ENCODE peak calls at places on chromosomes 13 and 19, in four cellular contexts. T, O, U and K are unnamed samples.

GRCh38 chr13:37869756-37870488 is at the start of gene TRPC4:
- DNase-seq in U (peak), T (peak), O (peak), K (peak)

GRCh38 chr13:109786457-109787134 is at the start of gene IRS2:
- DNase-seq in O (peak), T (peak), U (peak), K (peak)

GRCh38 chr13:106151056-106151699 is 384.3 kb downstream of the EFNB2 start:
- DNase-seq in U (peak), T (peak), O (no peak), K (peak)

GRCh38 chr13:94177041-94177440 is 302.4 kb downstream of the DCT start:
- DNase-seq in T (no peak), U (no peak), O (no peak), K (no peak)

GRCh38 chr13:67416047-67416925 is 186.2 kb upstream of the PCDH9 start:
- DNase-seq in T (peak), O (no peak), U (no peak), K (peak)

GRCh38 chr19:43504426-43505185 is at the start of gene PHLDB3:
- DNase-seq in O (peak), U (no peak), T (no peak), K (peak)

GRCh38 chr19:6773323-6773931 is 919 bp downstream of the VAV1 start:
- DNase-seq in T (no peak), U (no peak), O (no peak), K (peak)

GRCh38 chr19:29562299-29563297 is 36.8 kb downstream of the VSTM2B start:
- DNase-seq in U (no peak), O (peak), T (no peak), K (no peak)

GRCh38 chr13:41751277-41751676 is 209.6 kb downstream of the VWA8 start:
- DNase-seq in U (no peak), T (no peak), O (no peak), K (no peak)

GRCh38 chr13:71395053-71395452 is 472.0 kb downstream of the DACH1 start:
- DNase-seq in O (no peak), U (no peak), T (no peak), K (no peak)

GRCh38 chr13:40189426-40189825 is 477.0 kb downstream of the FOXO1 start:
- DNase-seq in O (no peak), T (no peak), U (no peak), K (no peak)

GRCh38 chr19:41367848-41368301 is 3.9 kb upstream of the B9D2 start:
- DNase-seq in U (no peak), O (no peak), T (no peak), K (no peak)

GRCh38 chr13:44649118-44649455 is 73.0 kb upstream of the TSC22D1 start:
- DNase-seq in T (no peak), O (no peak), U (no peak), K (peak)

GRCh38 chr13:35157143-35157755 is 215.2 kb downstream of the NBEA start:
- DNase-seq in U (no peak), T (peak), O (no peak), K (peak)

GRCh38 chr13:52849727-52850395 is 1.4 kb upstream of the PCDH8 start:
- DNase-seq in T (no peak), O (no peak), U (no peak), K (peak)

GRCh38 chr19:10270616-10271394 is at the start of gene ICAM1:
- DNase-seq in U (no peak), O (peak), T (no peak), K (peak)

GRCh38 chr19:16544468-16545231 is 2.4 kb upstream of the CHERP start:
- DNase-seq in T (no peak), O (no peak), U (no peak), K (no peak)

GRCh38 chr13:48234652-48235099 is 1.7 kb downstream of the ITM2B start:
- DNase-seq in O (no peak), U (no peak), T (no peak), K (no peak)

GRCh38 chr13:75635621-75636338 is at the start of gene LMO7:
- DNase-seq in O (peak), T (peak), U (no peak), K (peak)

GRCh38 chr13:69904784-69905183 is 202.8 kb upstream of the ATXN8OS start:
- DNase-seq in T (no peak), U (no peak), O (no peak), K (no peak)

GRCh38 chr13:78022164-78022877 is 103.7 kb upstream of the EDNRB start:
- DNase-seq in U (no peak), O (no peak), T (no peak), K (no peak)

GRCh38 chr13:20362642-20363041 is 130.5 kb upstream of the GJB6 start:
- DNase-seq in U (no peak), O (no peak), T (no peak), K (no peak)

GRCh38 chr19:16185925-16186234 is 670 bp downstream of the FAM32A start:
- DNase-seq in T (no peak), U (no peak), O (no peak), K (no peak)

GRCh38 chr13:31063734-31064133 is 98.0 kb downstream of the HSPH1 start:
- DNase-seq in O (no peak), T (no peak), U (no peak), K (no peak)

GRCh38 chr19:5478241-5478924 is 23.2 kb downstream of the ZNRF4 start:
- DNase-seq in O (no peak), T (no peak), U (no peak), K (peak)

GRCh38 chr13:114017966-114018365 is 44.1 kb upstream of the C13orf46 start:
- DNase-seq in U (no peak), T (no peak), O (no peak), K (no peak)

GRCh38 chr19:58007285-58007684 is 4.7 kb upstream of the ZNF606 start:
- DNase-seq in O (no peak), T (no peak), U (no peak), K (no peak)

GRCh38 chr19:50331187-50332013 is 2.2 kb upstream of the KCNC3 start:
- DNase-seq in O (no peak), T (no peak), U (no peak), K (peak)

DNA sequence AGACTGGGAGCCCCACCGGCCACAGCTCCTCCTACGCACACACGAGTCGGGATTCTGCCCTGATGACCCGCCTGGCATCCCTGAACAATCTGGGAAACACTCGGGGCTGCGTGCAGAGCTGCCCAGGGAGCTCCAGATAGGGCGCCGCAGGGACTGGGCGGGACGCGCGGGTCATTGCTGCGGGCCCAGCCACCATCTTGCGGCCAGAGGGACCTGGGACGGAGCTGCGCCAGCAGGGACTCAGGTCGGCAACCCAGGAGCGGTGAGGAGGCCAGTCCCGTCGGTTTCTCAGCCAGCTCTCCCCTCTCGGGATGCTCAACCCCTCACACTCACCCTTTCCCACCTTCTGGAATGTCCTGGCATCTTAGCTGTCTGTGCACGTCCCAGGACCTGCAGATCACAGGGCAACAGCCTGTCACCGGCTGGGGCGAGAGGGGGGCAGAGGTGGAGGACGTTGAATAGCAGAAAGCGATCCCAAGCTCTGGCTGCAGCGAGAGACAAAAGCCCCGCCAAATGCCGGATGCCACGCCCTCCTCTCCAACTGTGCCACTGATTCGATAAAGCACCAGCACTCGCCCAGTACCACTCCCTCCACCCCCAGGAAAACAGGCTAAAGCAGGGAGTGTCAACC is 20.4 kb upstream of the ZNF91 start:
- DNase-seq in U (no peak), T (peak), O (no peak), K (peak)
- H3K4me3 ChIP-seq in U (peak), T (peak), O (peak), K (peak)

DNA sequence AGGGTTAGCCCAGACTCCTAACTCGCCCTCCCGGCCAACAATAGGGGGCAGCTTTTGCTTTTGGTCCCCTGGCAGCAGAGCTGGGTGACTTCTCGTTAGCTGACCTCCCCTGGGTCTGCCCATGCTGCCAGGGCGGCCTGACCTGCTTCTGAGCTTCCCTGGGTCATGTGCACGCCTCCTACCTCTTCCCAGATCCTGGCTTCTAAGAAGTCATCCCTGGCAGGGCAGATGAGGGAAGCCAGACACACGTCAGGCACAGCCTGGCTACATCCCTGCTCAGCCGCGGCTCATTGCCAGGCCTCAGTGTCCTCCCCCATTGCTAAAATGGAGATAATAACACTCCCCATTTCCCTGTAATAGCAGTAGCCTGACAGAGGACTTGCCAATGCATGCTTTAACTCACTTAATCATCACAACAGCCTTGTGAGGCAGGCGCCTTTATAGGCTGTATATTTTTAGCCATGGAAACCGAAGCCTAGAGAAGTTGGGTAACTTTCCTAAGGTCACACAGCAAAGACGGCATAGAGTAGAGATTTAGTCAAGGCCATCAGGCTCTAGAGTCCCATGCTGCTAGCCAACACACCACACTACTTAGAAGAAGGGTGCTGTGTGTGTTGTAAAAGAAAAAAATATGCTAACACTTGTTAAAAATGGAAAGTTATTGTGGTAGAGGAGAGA is 2.1 kb downstream of the KCNK6 start:
- DNase-seq in U (no peak), T (no peak), O (peak), K (no peak)
- H3K4me3 ChIP-seq in U (peak), T (no peak), O (peak), K (no peak)

DNA sequence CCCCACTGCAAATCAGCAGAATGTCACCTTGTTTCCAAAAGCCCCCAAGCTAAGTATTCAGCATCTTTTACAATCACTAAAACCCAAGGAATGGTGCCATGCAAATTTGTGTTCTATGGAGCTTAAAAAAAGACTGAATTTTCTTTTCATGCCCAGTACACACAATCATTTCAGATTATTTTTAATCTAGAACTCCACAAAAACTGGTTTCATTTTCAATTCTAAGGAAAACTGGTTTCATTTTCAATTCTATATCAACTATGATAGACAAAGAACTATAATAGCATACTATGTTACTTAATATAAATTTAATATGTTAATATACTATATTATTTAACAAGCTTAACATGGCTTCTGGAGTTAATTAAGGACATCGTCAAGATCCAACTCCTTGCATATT is 88.4 kb upstream of the DOCK9 start:
- DNase-seq in O (no peak), T (no peak), U (no peak), K (no peak)
- H3K4me3 ChIP-seq in O (no peak), T (no peak), U (no peak), K (no peak)

GRCh38 chr19:35144259-35144599 is 1.2 kb downstream of the FXYD7 start:
- DNase-seq in T (no peak), O (no peak), U (no peak), K (no peak)

GRCh38 chr19:35143818-35144217 is 763 bp downstream of the FXYD7 start:
- DNase-seq in U (no peak), T (no peak), O (no peak), K (peak)

GRCh38 chr19:35141627-35142401 is 1.2 kb upstream of the FXYD7 start:
- DNase-seq in U (no peak), T (no peak), O (no peak), K (no peak)

GRCh38 chr19:35142531-35143230 is 374 bp upstream of the FXYD7 start:
- DNase-seq in O (no peak), T (no peak), U (no peak), K (peak)

DNA sequence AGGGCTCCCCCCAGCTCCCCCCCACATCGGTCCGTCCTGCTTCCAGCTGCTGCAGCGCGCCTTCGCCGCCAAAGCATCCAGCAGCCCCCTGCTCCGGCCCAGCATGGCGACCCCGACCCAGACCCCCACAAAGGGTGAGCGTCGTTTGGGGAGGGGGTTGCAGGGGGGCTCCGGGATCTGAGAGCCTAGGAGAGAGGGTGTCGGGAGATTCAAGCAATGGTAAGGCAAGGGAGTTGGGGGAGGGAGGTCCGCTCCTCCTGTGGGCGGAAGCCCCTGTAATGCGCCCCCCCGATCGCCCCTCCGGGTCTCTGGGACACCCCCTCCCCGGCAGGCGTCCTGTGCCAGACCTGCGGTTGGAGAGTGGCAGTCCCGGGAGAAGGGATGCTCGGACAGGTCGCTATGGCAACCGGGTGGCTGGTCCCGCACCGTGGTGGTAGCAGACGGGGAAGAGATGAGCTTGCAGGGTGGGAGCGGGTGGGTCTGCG is at the start of gene FXYD7:
- DNase-seq in U (no peak), T (no peak), O (no peak), K (peak)
- H3K4me3 ChIP-seq in U (no peak), T (no peak), O (no peak), K (peak)

GRCh38 chr13:111911141-111911720 is 155.7 kb upstream of the SOX1 start:
- DNase-seq in T (no peak), U (no peak), O (peak), K (peak)
- H3K4me3 ChIP-seq in T (no peak), U (no peak), O (no peak), K (no peak)

GRCh38 chr19:49120325-49120683 is 960 bp downstream of the PPFIA3 start:
- DNase-seq in T (no peak), U (no peak), O (no peak), K (no peak)
- H3K4me3 ChIP-seq in T (no peak), U (peak), O (peak), K (no peak)

DNA sequence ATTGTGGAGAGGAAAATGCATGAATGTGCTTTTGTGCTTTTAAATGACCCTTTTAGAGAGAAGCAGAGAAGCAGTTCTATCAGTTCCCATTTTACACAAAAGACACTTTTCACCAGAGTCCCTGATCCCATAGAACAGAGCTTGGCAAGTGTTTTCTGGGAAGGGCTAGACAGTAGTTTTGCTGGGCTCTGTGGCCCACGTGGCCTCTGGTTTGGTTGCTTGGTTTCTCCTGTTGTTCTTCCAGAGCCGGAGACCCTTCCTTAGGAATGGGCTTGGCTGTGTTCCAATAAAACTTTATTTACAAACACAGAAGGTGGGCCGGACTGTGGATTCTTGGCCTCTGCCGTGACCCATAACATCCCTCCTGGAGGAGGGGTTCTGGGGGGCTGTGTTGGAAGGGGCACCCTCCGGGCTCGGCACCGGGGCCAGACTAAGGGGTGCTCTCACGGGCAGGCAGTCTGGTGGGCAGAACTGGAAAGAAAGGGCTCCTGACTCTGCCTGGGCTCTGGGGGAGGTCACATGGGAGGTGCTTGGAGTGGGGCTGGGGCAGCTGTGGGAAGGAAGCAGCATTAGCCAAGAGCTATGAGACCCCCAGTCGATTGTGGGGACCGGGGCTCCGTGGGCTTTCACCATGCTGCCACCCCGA is 3.2 kb downstream of the SPPL2B start:
- DNase-seq in U (no peak), O (no peak), T (no peak), K (no peak)
- H3K4me3 ChIP-seq in U (no peak), O (no peak), T (no peak), K (no peak)

GRCh38 chr19:37914908-37915307 is 7.9 kb downstream of the SIPA1L3 start:
- DNase-seq in O (no peak), T (no peak), U (no peak), K (no peak)

GRCh38 chr19:37907735-37908066 is 693 bp downstream of the SIPA1L3 start:
- DNase-seq in T (no peak), O (no peak), U (no peak), K (no peak)

GRCh38 chr19:37905936-37906867 is at the start of gene WDR87:
- DNase-seq in U (no peak), O (no peak), T (peak), K (peak)

GRCh38 chr19:37906868-37907734 is at the start of gene SIPA1L3:
- DNase-seq in T (peak), O (peak), U (peak), K (peak)

GRCh38 chr19:37909661-37910199 is 2.7 kb downstream of the SIPA1L3 start:
- DNase-seq in U (no peak), T (no peak), O (no peak), K (no peak)
- H3K4me3 ChIP-seq in U (no peak), T (no peak), O (no peak), K (no peak)

GRCh38 chr19:681638-682037 is 5.4 kb downstream of the FSTL3 start:
- DNase-seq in T (no peak), O (no peak), U (no peak), K (no peak)

GRCh38 chr19:679418-680286 is 3.5 kb downstream of the FSTL3 start:
- DNase-seq in T (no peak), O (peak), U (no peak), K (peak)

GRCh38 chr19:680287-681028 is 4.3 kb downstream of the FSTL3 start:
- DNase-seq in T (peak), U (peak), O (peak), K (peak)

GRCh38 chr19:682678-683320 is 6.6 kb downstream of the FSTL3 start:
- DNase-seq in T (no peak), U (no peak), O (no peak), K (no peak)

DNA sequence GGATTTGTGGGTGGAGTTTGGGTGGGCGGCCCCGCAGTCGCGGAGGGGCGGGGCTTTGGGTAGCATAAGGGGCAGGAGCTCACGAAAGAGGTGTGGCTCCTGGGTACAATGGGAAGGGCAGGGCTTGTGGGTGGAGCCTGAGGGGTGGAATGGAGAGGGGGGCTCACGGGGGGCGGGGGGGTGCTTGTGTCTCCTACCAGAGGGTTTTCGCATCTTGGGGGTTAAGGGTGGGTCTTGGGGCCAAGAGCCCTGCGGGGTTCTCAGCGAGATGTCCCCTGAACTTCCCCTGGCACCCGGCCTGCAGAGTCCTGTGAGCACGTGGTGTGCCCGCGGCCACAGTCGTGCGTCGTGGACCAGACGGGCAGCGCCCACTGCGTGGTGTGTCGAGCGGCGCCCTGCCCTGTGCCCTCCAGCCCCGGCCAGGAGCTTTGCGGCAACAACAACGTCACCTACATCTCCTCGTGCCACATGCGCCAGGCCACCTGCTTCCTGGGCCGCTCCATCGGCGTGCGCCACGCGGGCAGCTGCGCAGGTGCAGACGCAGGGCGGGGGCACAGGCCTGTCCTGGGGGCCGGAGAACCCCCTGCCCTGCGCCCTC is 4.9 kb downstream of the FSTL3 start:
- DNase-seq in T (no peak), O (no peak), U (no peak), K (peak)
- H3K4me3 ChIP-seq in T (peak), O (peak), U (peak), K (peak)

GRCh38 chr19:44746616-44746945 is 1.9 kb upstream of the BCL3 start:
- DNase-seq in O (no peak), U (no peak), T (no peak), K (no peak)
- H3K4me3 ChIP-seq in O (no peak), U (no peak), T (no peak), K (no peak)